ENCODE peak calls at places on chromosomes 2 and 18, in nine cellular contexts. U, I, E, T, V, Y, G, K and R are unnamed samples.

GRCh38 chr2:27243391-27244130 is 19.3 kb downstream of the SLC30A3 start:
- DNase-seq in Y (peak; percentile 9), V (no peak), G (no peak), U (no peak), I (no peak), T (no peak), E (no peak), K (no peak), R (no peak)

GRCh38 chr2:20496069-20496468 is 49.2 kb downstream of the RHOB start:
- DNase-seq in U (no peak), Y (peak; percentile 36), T (no peak), K (peak; percentile 94), G (no peak), V (peak; percentile 99), I (no peak), E (no peak), R (peak; percentile 32)

GRCh38 chr18:59837586-59837985 is 62.2 kb upstream of the PMAIP1 start:
- DNase-seq in V (peak; percentile 57), G (peak; percentile 74), K (peak; percentile 72), T (peak; percentile 14), E (no peak), U (peak; percentile 78), I (peak; percentile 41), Y (peak; percentile 78), R (peak; percentile 74)

GRCh38 chr2:180799141-180799540 is 181.3 kb upstream of the UBE2E3 start:
- DNase-seq in T (no peak), E (no peak), I (no peak), U (no peak), K (no peak), Y (no peak), V (no peak), G (no peak), R (no peak)

GRCh38 chr2:43169091-43169936 is 57.1 kb downstream of the ZFP36L2 start:
- DNase-seq in T (no peak), V (no peak), Y (no peak), G (no peak), E (peak; percentile 11), I (peak; percentile 72), K (peak; percentile 23), U (no peak), R (peak; percentile 54)

GRCh38 chr2:9139491-9140443 is 66.8 kb upstream of the ASAP2 start:
- DNase-seq in G (peak; percentile 49), Y (peak; percentile 72), K (peak; percentile 47), E (peak; percentile 5), U (peak; percentile 64), T (peak; percentile 55), I (peak; percentile 75), V (peak; percentile 70), R (peak; percentile 43)

GRCh38 chr2:46230115-46230571 is 67.1 kb upstream of the EPAS1 start:
- DNase-seq in K (no peak), I (peak; percentile 42), V (peak; percentile 85), Y (peak; percentile 19), T (no peak), U (no peak), E (no peak), G (no peak), R (no peak)

GRCh38 chr2:45115181-45115580 is 105.9 kb upstream of the SIX2 start:
- DNase-seq in G (no peak), Y (no peak), K (peak; percentile 69), U (no peak), I (no peak), E (no peak), V (no peak), T (no peak), R (no peak)

GRCh38 chr2:45263147-45263546 is 253.9 kb upstream of the SIX2 start:
- DNase-seq in Y (no peak), T (no peak), E (no peak), U (peak; percentile 56), G (no peak), I (no peak), K (peak; percentile 43), V (no peak), R (no peak)

GRCh38 chr18:13500227-13500865 is 226.0 kb downstream of the FAM210A start:
- DNase-seq in E (no peak), T (no peak), U (peak; percentile 69), G (peak; percentile 74), V (peak; percentile 39), Y (peak; percentile 88), K (peak; percentile 24), I (no peak), R (no peak)

GRCh38 chr2:188032786-188033185 is 258.9 kb upstream of the GULP1 start:
- DNase-seq in K (no peak), Y (no peak), T (no peak), G (no peak), U (no peak), E (no peak), V (no peak), I (no peak), R (no peak)

GRCh38 chr2:36797324-36798070 is 101.0 kb downstream of the VIT start:
- DNase-seq in E (no peak), T (no peak), Y (peak; percentile 9), U (no peak), G (no peak), I (no peak), V (no peak), K (peak; percentile 17), R (no peak)

GRCh38 chr18:35497006-35497333 is 790 bp downstream of the INO80C start:
- DNase-seq in I (no peak), E (no peak), K (no peak), Y (peak; percentile 70), V (no peak), U (peak; percentile 61), T (no peak), G (peak; percentile 30), R (peak; percentile 33)

GRCh38 chr2:197328461-197328860 is 17.9 kb upstream of the ANKRD44 start:
- DNase-seq in Y (no peak), V (no peak), T (no peak), G (no peak), E (no peak), U (no peak), K (no peak), I (no peak), R (no peak)

GRCh38 chr2:88176352-88176952 is 6.3 kb downstream of the THNSL2 start:
- DNase-seq in V (no peak), Y (no peak), E (no peak), U (peak; percentile 72), I (no peak), G (peak; percentile 42), K (no peak), T (no peak), R (no peak)

GRCh38 chr2:15554525-15555218 is 6.5 kb downstream of the NBAS start:
- DNase-seq in G (no peak), T (no peak), V (no peak), E (no peak), K (no peak), Y (peak; percentile 35), I (no peak), U (no peak), R (no peak)

GRCh38 chr2:173806761-173807160 is 158.4 kb downstream of the SP3 start:
- DNase-seq in I (no peak), K (no peak), U (no peak), T (no peak), E (no peak), G (no peak), Y (peak; percentile 54), V (no peak), R (no peak)

GRCh38 chr2:873651-874580 is 76.7 kb upstream of the SNTG2 start:
- DNase-seq in E (no peak), T (no peak), Y (no peak), U (no peak), V (no peak), I (no peak), G (no peak), K (no peak), R (no peak)